ENCODE peak calls at places on chromosomes 7 and 10, in five cellular contexts. F is breast epithelium, M is fibroblast of mammary gland, Q is adrenal gland, Y is body of pancreas. E is an unnamed sample.

GRCh38 chr7:151864561-151864960 is 12.4 kb downstream of the PRKAG2 start:
- DNase-seq in F (no peak), M (no peak), Q (no peak), Y (no peak), E (no peak)

GRCh38 chr7:123557016-123557630 is 495 bp downstream of the NDUFA5 start:
- DNase-seq in F (no peak), M (peak; percentile 31), Q (no peak), Y (no peak), E (peak; percentile 32)

GRCh38 chr7:20331231-20331880 is 656 bp downstream of the ITGB8 start:
- DNase-seq in F (peak; percentile 36), M (no peak), Q (peak; percentile 33), Y (peak; percentile 37), E (peak; percentile 21)

GRCh38 chr10:84460520-84460919 is 132.1 kb downstream of the CCSER2 start:
- DNase-seq in F (no peak), M (no peak), Q (no peak), Y (no peak), E (no peak)

GRCh38 chr10:97197030-97197500 is 11.3 kb upstream of the SLIT1 start:
- DNase-seq in F (no peak), M (peak; percentile 4), Q (no peak), Y (no peak), E (no peak)

GRCh38 chr7:47942132-47942531 is 6.1 kb downstream of the PKD1L1 start:
- DNase-seq in F (no peak), M (no peak), Q (no peak), Y (no peak), E (peak; percentile 56)

GRCh38 chr10:117496031-117496430 is 46.5 kb upstream of the EMX2 start:
- DNase-seq in F (no peak), M (no peak), Q (no peak), Y (no peak), E (no peak)

GRCh38 chr10:121063744-121064143 is 212.6 kb downstream of the WDR11 start:
- DNase-seq in F (no peak), M (no peak), Q (no peak), Y (no peak), E (no peak)

GRCh38 chr10:32446701-32447406 is 914 bp downstream of the CCDC7 start:
- DNase-seq in F (no peak), M (peak; percentile 57), Q (peak; percentile 23), Y (no peak), E (peak; percentile 28)

GRCh38 chr10:48625013-48625412 is 20.1 kb upstream of the ARHGAP22 start:
- DNase-seq in F (no peak), M (peak; percentile 86), Q (no peak), Y (no peak), E (peak; percentile 20)

GRCh38 chr10:114577133-114577532 is 80.9 kb downstream of the ABLIM1 start:
- DNase-seq in F (no peak), M (peak; percentile 91), Q (peak; percentile 55), Y (peak; percentile 23), E (peak; percentile 80)

DNA sequence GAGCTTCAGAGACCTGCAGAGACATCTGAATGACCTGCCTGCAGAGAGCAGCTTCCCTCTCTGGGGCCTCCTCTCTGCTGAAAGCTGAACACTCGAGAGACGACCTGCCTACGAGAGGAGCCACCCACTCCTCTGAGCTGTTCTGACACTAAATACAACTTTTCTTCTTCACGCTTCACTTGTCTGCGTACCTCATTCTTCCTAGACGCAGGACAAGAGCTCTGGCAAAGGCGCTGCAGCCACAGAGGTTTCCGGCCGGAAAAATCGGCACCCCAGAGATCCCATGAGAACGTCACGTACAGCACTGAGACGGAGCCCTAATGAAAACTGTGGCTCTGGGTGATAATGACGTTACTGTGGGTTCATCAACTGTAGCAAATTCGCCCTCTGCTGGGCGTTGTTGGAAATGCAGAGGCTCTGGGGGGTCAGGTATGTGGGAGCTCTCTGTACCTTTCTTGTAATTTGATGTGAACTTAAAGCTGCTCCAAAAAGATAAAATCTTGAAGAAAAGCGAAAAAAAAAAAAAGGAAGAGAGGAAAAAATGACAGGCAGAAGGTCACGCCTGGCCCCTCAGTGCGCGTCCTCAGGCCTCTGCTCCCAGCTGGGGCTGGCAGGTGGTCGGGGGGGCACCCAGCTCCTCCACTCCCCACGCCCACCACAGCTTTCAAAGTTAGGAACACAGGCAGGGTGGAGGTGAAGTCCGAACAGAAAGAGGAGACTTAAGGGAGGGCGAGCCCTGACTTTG is 120.7 kb downstream of the DYNC2I1 start:
- DNase-seq in F (peak; percentile 86), M (peak; percentile 68), Q (peak; percentile 76), Y (peak; percentile 86), E (peak; percentile 67)
- H3K4me3 ChIP-seq in F (peak overlapping the region; percentile 62), M (peak overlapping the region; percentile 38), Q (no peak overlapping the region), Y (no peak overlapping the region), E (peak overlapping the region; percentile 62)

DNA sequence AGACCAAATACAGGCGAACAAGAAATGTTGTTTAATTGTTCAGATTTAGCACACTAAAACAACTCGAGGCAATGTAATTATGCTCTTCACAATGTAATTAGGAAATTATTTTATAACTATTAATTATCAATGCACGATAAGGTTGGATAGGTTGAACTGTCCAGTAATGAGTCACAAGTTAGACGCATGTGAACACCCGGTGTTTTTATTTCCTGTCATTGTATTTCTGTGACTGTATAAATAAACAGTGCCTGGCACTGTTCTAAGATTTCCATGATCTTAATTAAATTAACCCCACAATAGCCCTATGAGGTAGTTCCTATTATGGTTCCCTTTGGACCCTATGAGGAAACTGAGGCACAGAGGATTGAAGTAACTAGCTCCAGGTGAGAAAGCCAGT is 26.2 kb downstream of the C10orf105 start:
- DNase-seq in F (no peak), M (no peak), Q (no peak), Y (no peak), E (no peak)
- TF ChIP-seq CTCF in F (no peak), M (no peak), Q (no peak), Y (no peak), E (no peak)

GRCh38 chr7:100889761-100890639 is 485 bp upstream of the UFSP1 start:
- DNase-seq in F (peak; percentile 91), M (peak; percentile 89), Q (peak; percentile 94), Y (peak; percentile 94), E (peak; percentile 90)

GRCh38 chr7:100888529-100888987 is 957 bp downstream of the UFSP1 start:
- DNase-seq in F (no peak), M (no peak), Q (no peak), Y (no peak), E (no peak)

GRCh38 chr7:100887955-100888481 is 1.5 kb downstream of the UFSP1 start:
- DNase-seq in F (no peak), M (no peak), Q (no peak), Y (no peak), E (no peak)

GRCh38 chr7:100890640-100891521 is 1.4 kb upstream of the UFSP1 start:
- DNase-seq in F (no peak), M (no peak), Q (no peak), Y (no peak), E (no peak)

DNA sequence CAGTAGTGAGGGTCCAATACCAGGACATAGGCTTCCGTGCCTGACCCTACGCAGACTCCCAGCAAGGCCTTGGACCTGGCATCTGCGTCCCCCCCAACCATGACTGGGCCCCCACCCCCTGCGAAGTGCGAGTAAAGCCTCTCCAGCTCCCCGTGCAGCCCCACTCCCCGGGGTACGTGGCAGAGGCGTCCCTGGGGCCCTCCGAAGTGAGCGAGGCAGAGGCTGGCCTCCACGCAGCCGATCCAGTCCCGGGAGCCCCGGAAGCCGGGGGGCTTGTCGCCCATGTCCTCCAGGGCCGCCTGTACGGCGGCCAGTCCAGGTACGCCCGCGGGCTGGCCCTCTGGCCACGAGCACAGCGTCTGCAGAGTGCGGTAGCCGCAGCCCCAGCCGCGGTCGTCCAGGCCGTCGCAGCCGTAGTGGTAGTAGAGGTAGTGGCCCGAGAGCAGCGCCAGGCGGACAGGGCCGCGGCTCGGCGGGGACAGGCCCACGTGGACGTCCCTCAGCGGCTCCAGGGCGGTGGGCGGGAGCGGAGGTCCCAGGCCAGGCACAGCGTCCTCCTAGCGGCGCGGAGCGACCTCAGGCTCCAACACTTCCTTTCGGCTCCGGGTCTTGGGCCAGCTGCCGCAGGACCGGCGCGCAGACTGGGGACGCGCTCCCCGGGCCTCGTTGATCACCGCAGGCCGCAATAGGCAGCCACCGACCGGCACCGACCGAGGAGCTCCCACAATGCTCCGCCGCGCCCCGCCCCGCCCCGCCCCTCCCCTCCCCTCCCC is at the start of gene UFSP1:
- DNase-seq in F (no peak), M (no peak), Q (no peak), Y (peak; percentile 59), E (no peak)
- H3K4me3 ChIP-seq in F (peak within 1 kb of the TSS; percentile 89), M (peak within 1 kb of the TSS; percentile 55), Q (peak within 1 kb of the TSS; percentile 25), Y (peak within 1 kb of the TSS; percentile 70), E (peak within 1 kb of the TSS; percentile 74)

DNA sequence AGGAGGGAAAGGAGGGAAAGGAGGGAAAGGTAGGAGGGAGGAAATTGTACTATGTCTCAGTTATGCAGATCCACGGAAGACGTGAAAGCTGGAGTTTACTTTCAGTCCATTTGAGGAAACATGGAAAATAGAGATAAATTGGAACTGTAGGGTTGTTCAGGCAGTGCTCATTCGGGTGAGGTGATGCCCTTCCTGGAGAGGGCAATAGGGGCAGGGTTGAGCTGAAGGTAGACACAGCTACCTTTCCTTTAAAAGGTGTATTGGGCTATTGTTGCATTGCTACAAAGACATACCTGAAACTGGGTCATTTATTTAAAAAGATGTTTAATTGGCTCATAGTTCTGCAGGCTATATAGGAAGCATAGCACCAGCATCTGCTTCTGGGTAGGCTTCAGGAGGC is 116.9 kb upstream of the PLXDC2 start:
- DNase-seq in F (no peak), M (no peak), Q (no peak), Y (no peak), E (no peak)
- TF ChIP-seq CTCF in F (no peak), M (no peak), Q (no peak), Y (no peak), E (no peak)